ENCODE peak calls at places on chromosomes 1 and 21, in eight cellular contexts. Q is endothelial cell of umbilical vein, F is Peyer's patch, R is A549, U is tibial nerve, N is K562, E is thyroid gland, Y is ovary. S is an unnamed sample.

GRCh38 chr1:175208773-175209492 is 16.4 kb upstream of the KIAA0040 start:
- DNase-seq in Q (no peak), F (peak), R (no peak), U (no peak), N (no peak), E (no peak), Y (no peak), S (no peak)

GRCh38 chr1:91768120-91768519 is 117.8 kb downstream of the TGFBR3 start:
- DNase-seq in Q (no peak), F (no peak), R (no peak), U (no peak), N (no peak), E (no peak), Y (no peak), S (no peak)

GRCh38 chr1:6506210-6507036 is 15.0 kb upstream of the PLEKHG5 start:
- DNase-seq in Q (no peak), F (no peak), R (no peak), U (no peak), N (no peak), E (no peak), Y (no peak), S (peak)

GRCh38 chr1:12556368-12556930 is 61.6 kb downstream of the DHRS3 start:
- DNase-seq in Q (no peak), F (peak), R (no peak), U (peak), N (peak), E (peak), Y (peak), S (no peak)

GRCh38 chr1:27299385-27300252 is 22.3 kb upstream of the TMEM222 start:
- DNase-seq in Q (peak), F (peak), R (no peak), U (peak), N (no peak), E (peak), Y (peak), S (peak)

GRCh38 chr21:42309753-42310213 is 5.4 kb downstream of the TFF3 start:
- DNase-seq in Q (peak), F (peak), R (peak), U (no peak), N (peak), E (peak), Y (peak), S (peak)

GRCh38 chr1:82483146-82483545 is 682.4 kb downstream of the ADGRL2 start:
- DNase-seq in Q (no peak), F (no peak), R (no peak), U (no peak), N (no peak), E (no peak), Y (no peak), S (no peak)

GRCh38 chr21:44397431-44398031 is 44.1 kb downstream of the TRPM2 start:
- DNase-seq in Q (no peak), F (peak), R (no peak), U (no peak), N (no peak), E (no peak), Y (no peak), S (no peak)

GRCh38 chr1:36118805-36119204 is 6.2 kb downstream of the COL8A2 start:
- DNase-seq in Q (no peak), F (no peak), R (no peak), U (no peak), N (no peak), E (no peak), Y (no peak), S (no peak)

GRCh38 chr1:218584418-218585155 is 239.5 kb downstream of the TGFB2 start:
- DNase-seq in Q (no peak), F (no peak), R (no peak), U (no peak), N (no peak), E (no peak), Y (no peak), S (no peak)

GRCh38 chr1:155932085-155932484 is 2.1 kb downstream of the KHDC4 start:
- DNase-seq in Q (no peak), F (no peak), R (no peak), U (no peak), N (no peak), E (no peak), Y (no peak), S (no peak)

GRCh38 chr1:116559304-116559761 is 11.5 kb downstream of the CD58 start:
- DNase-seq in Q (no peak), F (no peak), R (no peak), U (no peak), N (no peak), E (no peak), Y (no peak), S (no peak)

GRCh38 chr1:116556289-116557006 is 14.4 kb downstream of the CD58 start:
- DNase-seq in Q (no peak), F (peak), R (no peak), U (no peak), N (peak), E (no peak), Y (no peak), S (no peak)

GRCh38 chr1:116557323-116557878 is 13.4 kb downstream of the CD58 start:
- DNase-seq in Q (no peak), F (no peak), R (no peak), U (no peak), N (no peak), E (no peak), Y (no peak), S (no peak)

GRCh38 chr1:116560704-116561490 is 9.9 kb downstream of the CD58 start:
- DNase-seq in Q (no peak), F (no peak), R (no peak), U (no peak), N (no peak), E (no peak), Y (no peak), S (no peak)

GRCh38 chr1:116558140-116558549 is 12.7 kb downstream of the CD58 start:
- DNase-seq in Q (no peak), F (no peak), R (no peak), U (no peak), N (no peak), E (no peak), Y (no peak), S (no peak)
- TF ChIP-seq POLR2A in Q (no peak), F (no peak), R (no peak), U (no peak), N (no peak), E (no peak), Y (no peak), S (no peak)

GRCh38 chr1:40693425-40693824 is 1.9 kb downstream of the NFYC start:
- DNase-seq in Q (no peak), F (no peak), R (no peak), U (no peak), N (no peak), E (no peak), Y (no peak), S (no peak)
- H3K4me3 ChIP-seq in Q (no peak), F (no peak), R (no peak), U (no peak), N (peak), E (no peak), Y (no peak), S (no peak)

DNA sequence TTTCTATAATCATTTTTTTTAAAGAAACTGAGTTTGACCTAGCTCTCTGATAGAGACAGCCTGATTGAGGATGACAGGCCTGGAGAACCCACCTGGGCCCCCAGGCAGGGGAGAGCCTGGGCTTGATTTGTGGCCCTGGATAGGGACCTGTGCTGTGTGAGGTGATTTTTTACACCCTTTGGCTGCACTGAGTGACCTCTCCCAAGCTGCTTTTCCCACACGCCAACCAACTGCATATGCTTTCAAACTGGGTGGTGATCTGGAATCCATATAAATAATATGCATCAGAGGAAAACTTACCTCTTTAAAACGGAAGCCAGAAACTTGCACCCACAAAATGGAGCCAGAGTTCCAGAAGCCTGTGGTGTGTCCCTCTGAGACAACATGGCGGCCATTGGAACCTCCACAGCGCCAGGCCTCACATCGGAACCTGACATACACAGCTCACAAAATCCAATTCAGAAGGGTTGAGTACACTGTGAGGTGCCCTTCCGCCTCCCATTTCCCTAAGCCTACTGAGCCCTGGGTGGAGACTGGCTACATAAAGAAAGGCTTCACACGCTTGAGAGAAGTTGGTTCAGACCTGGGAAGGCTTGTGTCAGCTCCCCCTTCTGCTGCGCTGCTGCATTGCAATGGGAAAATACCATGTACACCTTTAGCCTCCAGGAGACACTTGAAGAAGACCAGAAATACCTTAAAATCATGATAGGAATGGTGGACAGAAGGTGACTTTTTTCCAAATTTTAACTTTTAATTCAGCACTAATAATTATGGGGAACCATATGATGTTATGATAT is 160.7 kb downstream of the HHIPL2 start:
- DNase-seq in Q (no peak), F (no peak), R (no peak), U (no peak), N (peak), E (no peak), Y (no peak), S (no peak)
- TF ChIP-seq CTCF in Q (no peak), F (no peak), R (no peak), U (no peak), N (peak), E (no peak), Y (no peak), S (no peak)

DNA sequence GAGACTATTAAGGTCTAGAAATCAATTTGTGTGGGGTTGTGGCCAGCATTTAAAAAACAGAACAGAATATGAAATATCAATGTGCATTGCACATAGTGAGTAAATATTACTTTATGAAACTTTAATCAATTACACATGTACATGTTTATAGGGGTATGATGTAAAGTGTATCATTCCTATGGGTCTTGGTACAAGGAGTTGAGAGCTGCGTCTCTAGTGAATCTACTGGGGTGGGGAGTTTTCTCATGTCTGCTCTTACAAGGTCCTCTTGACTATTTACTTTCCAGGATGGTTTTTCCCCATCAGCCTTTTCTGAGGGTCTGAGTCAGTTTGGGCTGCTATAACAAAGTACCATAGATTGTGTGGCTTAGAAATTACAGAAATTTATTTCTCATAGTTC is 75.8 kb downstream of the BACH1 start:
- DNase-seq in Q (no peak), F (no peak), R (no peak), U (no peak), N (no peak), E (no peak), Y (no peak), S (no peak)
- TF ChIP-seq POLR2A in Q (no peak), F (no peak), R (no peak), U (no peak), N (no peak), E (no peak), Y (no peak), S (no peak)

GRCh38 chr1:202505356-202505755 is 156.9 kb downstream of the PPP1R12B start:
- DNase-seq in Q (peak), F (no peak), R (no peak), U (no peak), N (no peak), E (peak), Y (peak), S (no peak)
- H3K4me3 ChIP-seq in Q (no peak), F (no peak), R (no peak), U (no peak), N (no peak), E (no peak), Y (no peak), S (peak)

S was measured in heart left ventricle.